ENCODE peak calls at places on chromosomes 5 and 9, in eight cellular contexts. One of them, this sample, is unnamed.

GRCh38 chr5:80300125-80300524 is 19.7 kb upstream of the SPZ1 start:
- DNase-seq in HFFc6: no peak
- DNase-seq in stimulated activated CD4-positive, alpha-beta T cell treated with anti-CD3 and anti-CD28 coated beads, TNF-alpha, amount 100 ng/mL, for 4 hours: no peak
- DNase-seq in bronchial epithelial cell: no peak
- DNase-seq in astrocyte of the spinal cord: no peak
- DNase-seq in frontal cortex: no peak
- DNase-seq in GM06990: no peak
- DNase-seq in Calu3: no peak
- DNase-seq in this sample: no peak

GRCh38 chr5:176132471-176133288 is 105.5 kb upstream of the SIMC1 start:
- DNase-seq in HFFc6: no peak
- DNase-seq in stimulated activated CD4-positive, alpha-beta T cell treated with anti-CD3 and anti-CD28 coated beads, TNF-alpha, amount 100 ng/mL, for 4 hours: no peak
- DNase-seq in bronchial epithelial cell: no peak
- DNase-seq in astrocyte of the spinal cord: no peak
- DNase-seq in frontal cortex: no peak
- DNase-seq in GM06990: no peak
- DNase-seq in Calu3: no peak
- DNase-seq in this sample: no peak

GRCh38 chr5:83564069-83564749 is 92.7 kb downstream of the VCAN start:
- DNase-seq in HFFc6: peak; percentile 41
- DNase-seq in stimulated activated CD4-positive, alpha-beta T cell treated with anti-CD3 and anti-CD28 coated beads, TNF-alpha, amount 100 ng/mL, for 4 hours: no peak
- DNase-seq in bronchial epithelial cell: peak; percentile 54
- DNase-seq in astrocyte of the spinal cord: peak; percentile 65
- DNase-seq in frontal cortex: peak; percentile 8
- DNase-seq in GM06990: no peak
- DNase-seq in Calu3: no peak
- DNase-seq in this sample: peak; percentile 23

GRCh38 chr5:56607551-56607950 is 207.8 kb upstream of the MAP3K1 start:
- DNase-seq in HFFc6: no peak
- DNase-seq in stimulated activated CD4-positive, alpha-beta T cell treated with anti-CD3 and anti-CD28 coated beads, TNF-alpha, amount 100 ng/mL, for 4 hours: no peak
- DNase-seq in bronchial epithelial cell: peak; percentile 71
- DNase-seq in astrocyte of the spinal cord: no peak
- DNase-seq in frontal cortex: no peak
- DNase-seq in GM06990: no peak
- DNase-seq in Calu3: no peak
- DNase-seq in this sample: no peak

GRCh38 chr5:176735383-176736265 is 74.7 kb upstream of the UNC5A start:
- DNase-seq in HFFc6: no peak
- DNase-seq in stimulated activated CD4-positive, alpha-beta T cell treated with anti-CD3 and anti-CD28 coated beads, TNF-alpha, amount 100 ng/mL, for 4 hours: no peak
- DNase-seq in bronchial epithelial cell: no peak
- DNase-seq in astrocyte of the spinal cord: no peak
- DNase-seq in frontal cortex: no peak
- DNase-seq in GM06990: no peak
- DNase-seq in Calu3: no peak
- DNase-seq in this sample: no peak

GRCh38 chr9:118364266-118365075 is 660.3 kb downstream of the TLR4 start:
- DNase-seq in HFFc6: no peak
- DNase-seq in stimulated activated CD4-positive, alpha-beta T cell treated with anti-CD3 and anti-CD28 coated beads, TNF-alpha, amount 100 ng/mL, for 4 hours: no peak
- DNase-seq in bronchial epithelial cell: no peak
- DNase-seq in astrocyte of the spinal cord: peak; percentile 4
- DNase-seq in frontal cortex: no peak
- DNase-seq in GM06990: peak; percentile 8
- DNase-seq in Calu3: no peak
- DNase-seq in this sample: no peak

GRCh38 chr5:17185776-17186175 is 31.7 kb upstream of the BASP1 start:
- DNase-seq in HFFc6: peak; percentile 89
- DNase-seq in stimulated activated CD4-positive, alpha-beta T cell treated with anti-CD3 and anti-CD28 coated beads, TNF-alpha, amount 100 ng/mL, for 4 hours: no peak
- DNase-seq in bronchial epithelial cell: peak; percentile 74
- DNase-seq in astrocyte of the spinal cord: peak; percentile 85
- DNase-seq in frontal cortex: no peak
- DNase-seq in GM06990: no peak
- DNase-seq in Calu3: no peak
- DNase-seq in this sample: no peak

GRCh38 chr5:163912023-163912422 is 406.6 kb downstream of the MAT2B start:
- DNase-seq in HFFc6: no peak
- DNase-seq in stimulated activated CD4-positive, alpha-beta T cell treated with anti-CD3 and anti-CD28 coated beads, TNF-alpha, amount 100 ng/mL, for 4 hours: no peak
- DNase-seq in bronchial epithelial cell: no peak
- DNase-seq in astrocyte of the spinal cord: no peak
- DNase-seq in frontal cortex: no peak
- DNase-seq in GM06990: no peak
- DNase-seq in Calu3: no peak
- DNase-seq in this sample: no peak

GRCh38 chr5:10481241-10481932 is 39.7 kb downstream of the ROPN1L start:
- DNase-seq in HFFc6: no peak
- DNase-seq in stimulated activated CD4-positive, alpha-beta T cell treated with anti-CD3 and anti-CD28 coated beads, TNF-alpha, amount 100 ng/mL, for 4 hours: no peak
- DNase-seq in bronchial epithelial cell: no peak
- DNase-seq in astrocyte of the spinal cord: no peak
- DNase-seq in frontal cortex: no peak
- DNase-seq in GM06990: no peak
- DNase-seq in Calu3: no peak
- DNase-seq in this sample: no peak

GRCh38 chr9:88258587-88258986 is 120.3 kb upstream of the SPATA31C2 start:
- DNase-seq in HFFc6: no peak
- DNase-seq in stimulated activated CD4-positive, alpha-beta T cell treated with anti-CD3 and anti-CD28 coated beads, TNF-alpha, amount 100 ng/mL, for 4 hours: no peak
- DNase-seq in bronchial epithelial cell: no peak
- DNase-seq in astrocyte of the spinal cord: peak; percentile 28
- DNase-seq in frontal cortex: no peak
- DNase-seq in GM06990: no peak
- DNase-seq in Calu3: peak; percentile 36
- DNase-seq in this sample: no peak

GRCh38 chr5:38905516-38905915 is 59.7 kb downstream of the OSMR start:
- DNase-seq in HFFc6: peak; percentile 31
- DNase-seq in stimulated activated CD4-positive, alpha-beta T cell treated with anti-CD3 and anti-CD28 coated beads, TNF-alpha, amount 100 ng/mL, for 4 hours: no peak
- DNase-seq in bronchial epithelial cell: peak; percentile 35
- DNase-seq in astrocyte of the spinal cord: peak; percentile 12
- DNase-seq in frontal cortex: no peak
- DNase-seq in GM06990: no peak
- DNase-seq in Calu3: no peak
- DNase-seq in this sample: no peak

GRCh38 chr5:10985091-10985490 is 224.1 kb upstream of the DAP start:
- DNase-seq in HFFc6: no peak
- DNase-seq in stimulated activated CD4-positive, alpha-beta T cell treated with anti-CD3 and anti-CD28 coated beads, TNF-alpha, amount 100 ng/mL, for 4 hours: no peak
- DNase-seq in bronchial epithelial cell: no peak
- DNase-seq in astrocyte of the spinal cord: no peak
- DNase-seq in frontal cortex: no peak
- DNase-seq in GM06990: no peak
- DNase-seq in Calu3: no peak
- DNase-seq in this sample: no peak

GRCh38 chr5:80646926-80647325 is 7.5 kb upstream of the MSH3 start:
- DNase-seq in HFFc6: no peak
- DNase-seq in stimulated activated CD4-positive, alpha-beta T cell treated with anti-CD3 and anti-CD28 coated beads, TNF-alpha, amount 100 ng/mL, for 4 hours: no peak
- DNase-seq in bronchial epithelial cell: no peak
- DNase-seq in astrocyte of the spinal cord: no peak
- DNase-seq in frontal cortex: no peak
- DNase-seq in GM06990: no peak
- DNase-seq in Calu3: no peak
- DNase-seq in this sample: no peak

GRCh38 chr5:96297867-96298266 is 135.2 kb downstream of the PCSK1 start:
- DNase-seq in HFFc6: peak; percentile 89
- DNase-seq in stimulated activated CD4-positive, alpha-beta T cell treated with anti-CD3 and anti-CD28 coated beads, TNF-alpha, amount 100 ng/mL, for 4 hours: no peak
- DNase-seq in bronchial epithelial cell: peak; percentile 74
- DNase-seq in astrocyte of the spinal cord: peak; percentile 76
- DNase-seq in frontal cortex: no peak
- DNase-seq in GM06990: no peak
- DNase-seq in Calu3: peak; percentile 38
- DNase-seq in this sample: no peak

GRCh38 chr9:93111371-93112115 is 15.5 kb downstream of the CARD19 start:
- DNase-seq in HFFc6: peak; percentile 64
- DNase-seq in stimulated activated CD4-positive, alpha-beta T cell treated with anti-CD3 and anti-CD28 coated beads, TNF-alpha, amount 100 ng/mL, for 4 hours: no peak
- DNase-seq in bronchial epithelial cell: peak; percentile 79
- DNase-seq in astrocyte of the spinal cord: peak; percentile 72
- DNase-seq in frontal cortex: no peak
- DNase-seq in GM06990: peak; percentile 12
- DNase-seq in Calu3: no peak
- DNase-seq in this sample: no peak

GRCh38 chr5:178113141-178113787 is at the start of gene N4BP3:
- DNase-seq in HFFc6: no peak
- DNase-seq in stimulated activated CD4-positive, alpha-beta T cell treated with anti-CD3 and anti-CD28 coated beads, TNF-alpha, amount 100 ng/mL, for 4 hours: peak; percentile 77
- DNase-seq in bronchial epithelial cell: peak; percentile 61
- DNase-seq in astrocyte of the spinal cord: peak; percentile 19
- DNase-seq in frontal cortex: peak; percentile 67
- DNase-seq in GM06990: peak; percentile 92
- DNase-seq in Calu3: peak; percentile 93
- DNase-seq in this sample: peak; percentile 97

GRCh38 chr5:139745121-139745799 is 50.3 kb upstream of the PSD2 start:
- DNase-seq in HFFc6: peak; percentile 49
- DNase-seq in stimulated activated CD4-positive, alpha-beta T cell treated with anti-CD3 and anti-CD28 coated beads, TNF-alpha, amount 100 ng/mL, for 4 hours: no peak
- DNase-seq in bronchial epithelial cell: peak; percentile 59
- DNase-seq in astrocyte of the spinal cord: peak; percentile 96
- DNase-seq in frontal cortex: peak; percentile 76
- DNase-seq in GM06990: peak; percentile 51
- DNase-seq in Calu3: peak; percentile 57
- DNase-seq in this sample: no peak

GRCh38 chr5:149240354-149240998 is 31.2 kb upstream of the AFAP1L1 start:
- DNase-seq in HFFc6: no peak
- DNase-seq in stimulated activated CD4-positive, alpha-beta T cell treated with anti-CD3 and anti-CD28 coated beads, TNF-alpha, amount 100 ng/mL, for 4 hours: peak; percentile 28
- DNase-seq in bronchial epithelial cell: peak; percentile 63
- DNase-seq in astrocyte of the spinal cord: no peak
- DNase-seq in frontal cortex: no peak
- DNase-seq in GM06990: peak; percentile 23
- DNase-seq in Calu3: no peak
- DNase-seq in this sample: no peak

GRCh38 chr9:72278959-72279358 is 86.0 kb downstream of the ZFAND5 start:
- DNase-seq in HFFc6: no peak
- DNase-seq in stimulated activated CD4-positive, alpha-beta T cell treated with anti-CD3 and anti-CD28 coated beads, TNF-alpha, amount 100 ng/mL, for 4 hours: no peak
- DNase-seq in bronchial epithelial cell: no peak
- DNase-seq in astrocyte of the spinal cord: no peak
- DNase-seq in frontal cortex: no peak
- DNase-seq in GM06990: no peak
- DNase-seq in Calu3: no peak
- DNase-seq in this sample: peak; percentile 17

GRCh38 chr5:74166064-74166463 is 474.5 kb downstream of the ENC1 start:
- DNase-seq in HFFc6: no peak
- DNase-seq in stimulated activated CD4-positive, alpha-beta T cell treated with anti-CD3 and anti-CD28 coated beads, TNF-alpha, amount 100 ng/mL, for 4 hours: no peak
- DNase-seq in bronchial epithelial cell: peak; percentile 11
- DNase-seq in astrocyte of the spinal cord: peak; percentile 44
- DNase-seq in frontal cortex: no peak
- DNase-seq in GM06990: no peak
- DNase-seq in Calu3: no peak
- DNase-seq in this sample: no peak

GRCh38 chr5:64514620-64515019 is 8.8 kb downstream of the RGS7BP start:
- DNase-seq in HFFc6: no peak
- DNase-seq in stimulated activated CD4-positive, alpha-beta T cell treated with anti-CD3 and anti-CD28 coated beads, TNF-alpha, amount 100 ng/mL, for 4 hours: no peak
- DNase-seq in bronchial epithelial cell: no peak
- DNase-seq in astrocyte of the spinal cord: no peak
- DNase-seq in frontal cortex: no peak
- DNase-seq in GM06990: no peak
- DNase-seq in Calu3: no peak
- DNase-seq in this sample: no peak